ENCODE peak calls at places on chromosomes 13 and 19, in seven cellular contexts. V is CD8-positive, alpha-beta T cell; M is WTC11; R is foreskin keratinocyte; H is cardiac muscle cell; Y is fibroblast of pulmonary artery; E is keratinocyte. Q is an unnamed sample.

GRCh38 chr19:39936622-39937021 is 2.2 kb upstream of the FCGBP start:
- DNase-seq in V (no peak), M (no peak), R (no peak), H (no peak), Y (no peak), E (no peak), Q (no peak)

GRCh38 chr19:8208119-8208709 is 956 bp upstream of the CERS4 start:
- DNase-seq in V (no peak), M (peak), R (no peak), H (no peak), Y (no peak), E (no peak), Q (peak)

GRCh38 chr13:114199961-114200672 is 21.1 kb downstream of the CFAP97D2 start:
- DNase-seq in V (no peak), M (no peak), R (no peak), H (no peak), Y (no peak), E (no peak), Q (no peak)

GRCh38 chr19:45514376-45515051 is 7.2 kb downstream of the VASP start:
- DNase-seq in V (no peak), M (no peak), R (no peak), H (no peak), Y (no peak), E (no peak), Q (no peak)

GRCh38 chr13:109148243-109148642 is 518.8 kb downstream of the MYO16 start:
- DNase-seq in V (no peak), M (no peak), R (peak), H (no peak), Y (peak), E (no peak), Q (no peak)

GRCh38 chr13:20264271-20265018 is 32.3 kb upstream of the GJB6 start:
- DNase-seq in V (no peak), M (no peak), R (no peak), H (no peak), Y (no peak), E (no peak), Q (no peak)

GRCh38 chr19:57171551-57172081 is 4.3 kb upstream of the DUXA start:
- DNase-seq in V (no peak), M (peak), R (peak), H (peak), Y (peak), E (no peak), Q (peak)

GRCh38 chr19:2540646-2541454 is 64.9 kb downstream of the GADD45B start:
- DNase-seq in V (no peak), M (peak), R (peak), H (peak), Y (peak), E (peak), Q (peak)

GRCh38 chr13:67230774-67231480 is 791 bp upstream of the PCDH9 start:
- DNase-seq in V (no peak), M (peak), R (peak), H (peak), Y (peak), E (no peak), Q (peak)

GRCh38 chr19:22609630-22610029 is 24.5 kb upstream of the ZNF492 start:
- DNase-seq in V (no peak), M (no peak), R (no peak), H (no peak), Y (no peak), E (no peak), Q (no peak)

GRCh38 chr13:47598340-47598911 is 402.6 kb downstream of the SUCLA2 start:
- DNase-seq in V (no peak), M (no peak), R (no peak), H (no peak), Y (peak), E (no peak), Q (no peak)

GRCh38 chr13:96730676-96731075 is 263.6 kb downstream of the OXGR1 start:
- DNase-seq in V (no peak), M (no peak), R (peak), H (no peak), Y (peak), E (no peak), Q (no peak)

GRCh38 chr13:61824168-61824567 is 408.5 kb upstream of the PCDH20 start:
- DNase-seq in V (no peak), M (no peak), R (no peak), H (no peak), Y (no peak), E (no peak), Q (no peak)

GRCh38 chr19:43618921-43619261 is 538 bp downstream of the ZNF428 start:
- DNase-seq in V (peak), M (no peak), R (no peak), H (no peak), Y (peak), E (no peak), Q (no peak)

GRCh38 chr13:78241278-78241919 is 322.8 kb upstream of the EDNRB start:
- DNase-seq in V (no peak), M (peak), R (peak), H (peak), Y (peak), E (no peak), Q (peak)

GRCh38 chr19:40754611-40755247 is 3.7 kb downstream of the SNRPA start:
- DNase-seq in V (no peak), M (no peak), R (no peak), H (no peak), Y (no peak), E (no peak), Q (no peak)

GRCh38 chr19:29088761-29089160 is 124.2 kb downstream of the UQCRFS1 start:
- DNase-seq in V (no peak), M (no peak), R (no peak), H (no peak), Y (no peak), E (no peak), Q (no peak)

GRCh38 chr13:74070065-74070464 is 64.1 kb downstream of the KLF12 start:
- DNase-seq in V (peak), M (no peak), R (no peak), H (no peak), Y (no peak), E (no peak), Q (no peak)

GRCh38 chr19:41156207-41156606 is 36.8 kb upstream of the CYP2S1 start:
- DNase-seq in V (no peak), M (no peak), R (no peak), H (no peak), Y (no peak), E (no peak), Q (no peak)

GRCh38 chr13:32403108-32403507 is 24.8 kb downstream of the N4BP2L1 start:
- DNase-seq in V (no peak), M (no peak), R (no peak), H (no peak), Y (no peak), E (no peak), Q (no peak)

GRCh38 chr19:23366437-23366836 is 28.8 kb downstream of the ZNF91 start:
- DNase-seq in V (no peak), M (no peak), R (no peak), H (no peak), Y (no peak), E (no peak), Q (no peak)

GRCh38 chr13:100666124-100666523 is 8.5 kb downstream of the TMTC4 start:
- DNase-seq in V (no peak), M (no peak), R (no peak), H (no peak), Y (peak), E (no peak), Q (no peak)

GRCh38 chr19:10091892-10092641 is 6.0 kb downstream of the SHFL start:
- DNase-seq in V (no peak), M (no peak), R (no peak), H (no peak), Y (no peak), E (no peak), Q (no peak)

GRCh38 chr19:11338569-11339253 is 746 bp downstream of the RAB3D start:
- DNase-seq in V (no peak), M (no peak), R (no peak), H (no peak), Y (no peak), E (no peak), Q (no peak)

GRCh38 chr19:7847664-7848063 is 17.6 kb downstream of the EVI5L start:
- DNase-seq in V (no peak), M (no peak), R (no peak), H (no peak), Y (no peak), E (no peak), Q (no peak)

GRCh38 chr19:19106061-19106551 is 32.2 kb downstream of the TMEM161A start:
- DNase-seq in V (no peak), M (peak), R (no peak), H (peak), Y (peak), E (no peak), Q (peak)

GRCh38 chr19:6228523-6229215 is 51.1 kb downstream of the MLLT1 start:
- DNase-seq in V (no peak), M (no peak), R (no peak), H (no peak), Y (no peak), E (no peak), Q (no peak)

GRCh38 chr13:63691474-63691873 is 2275.8 kb upstream of the PCDH20 start:
- DNase-seq in V (no peak), M (no peak), R (no peak), H (no peak), Y (no peak), E (no peak), Q (no peak)

GRCh38 chr19:19662866-19663291 is 597 bp downstream of the ATP13A1 start:
- DNase-seq in V (no peak), M (no peak), R (peak), H (no peak), Y (no peak), E (no peak), Q (no peak)

GRCh38 chr19:23241433-23241832 is 8.8 kb downstream of the ZNF724 start:
- DNase-seq in V (no peak), M (no peak), R (peak), H (no peak), Y (no peak), E (no peak), Q (no peak)

GRCh38 chr13:39875583-39875982 is 220.1 kb downstream of the COG6 start:
- DNase-seq in V (no peak), M (no peak), R (no peak), H (no peak), Y (peak), E (no peak), Q (no peak)

GRCh38 chr13:87810391-87810801 is 139.2 kb downstream of the SLITRK5 start:
- DNase-seq in V (no peak), M (peak), R (peak), H (peak), Y (no peak), E (no peak), Q (peak)

GRCh38 chr13:51913421-51914136 is 51.8 kb downstream of the CCDC70 start:
- DNase-seq in V (no peak), M (peak), R (no peak), H (peak), Y (no peak), E (no peak), Q (no peak)

GRCh38 chr19:58547323-58548312 is 3.8 kb downstream of the TRIM28 start:
- DNase-seq in V (no peak), M (no peak), R (no peak), H (no peak), Y (no peak), E (no peak), Q (no peak)

GRCh38 chr19:47020992-47021496 is 1.4 kb downstream of the NPAS1 start:
- DNase-seq in V (no peak), M (peak), R (no peak), H (no peak), Y (peak), E (no peak), Q (peak)

GRCh38 chr19:41641879-41642485 is 15.1 kb upstream of the CEACAM4 start:
- DNase-seq in V (peak), M (peak), R (peak), H (peak), Y (peak), E (no peak), Q (peak)

GRCh38 chr13:70183041-70183440 is 74.8 kb upstream of the KLHL1 start:
- DNase-seq in V (no peak), M (no peak), R (peak), H (no peak), Y (no peak), E (no peak), Q (no peak)

GRCh38 chr13:39032150-39032549 is 5.7 kb downstream of the PROSER1 start:
- DNase-seq in V (no peak), M (no peak), R (no peak), H (no peak), Y (no peak), E (no peak), Q (no peak)

GRCh38 chr19:52748336-52748950 is 13.6 kb upstream of the ZNF611 start:
- DNase-seq in V (no peak), M (no peak), R (no peak), H (peak), Y (peak), E (no peak), Q (no peak)

GRCh38 chr19:17021793-17022590 is 4.6 kb downstream of the CPAMD8 start:
- DNase-seq in V (no peak), M (no peak), R (peak), H (no peak), Y (peak), E (no peak), Q (no peak)

GRCh38 chr13:98523455-98524102 is 53.3 kb downstream of the STK24 start:
- DNase-seq in V (no peak), M (no peak), R (no peak), H (no peak), Y (no peak), E (no peak), Q (no peak)
- TF ChIP-seq CTCF in V (no peak), M (no peak), R (no peak), H (no peak), Y (no peak), E (no peak), Q (no peak)

GRCh38 chr19:28012361-28012760 is 1200.6 kb downstream of the UQCRFS1 start:
- DNase-seq in V (no peak), M (peak), R (no peak), H (peak), Y (no peak), E (no peak), Q (no peak)
- TF ChIP-seq CTCF in V (no peak), M (peak), R (no peak), H (no peak), Y (no peak), E (no peak), Q (peak)

GRCh38 chr13:44221657-44222056 is 152.0 kb upstream of the SERP2 start:
- DNase-seq in V (no peak), M (no peak), R (no peak), H (no peak), Y (no peak), E (no peak), Q (no peak)

GRCh38 chr13:44223785-44224432 is 149.7 kb upstream of the SERP2 start:
- DNase-seq in V (no peak), M (no peak), R (no peak), H (no peak), Y (no peak), E (no peak), Q (no peak)

GRCh38 chr13:44220948-44221347 is 152.7 kb upstream of the SERP2 start:
- DNase-seq in V (no peak), M (no peak), R (no peak), H (no peak), Y (no peak), E (no peak), Q (no peak)

GRCh38 chr13:44219808-44220544 is 153.6 kb upstream of the SERP2 start:
- DNase-seq in V (no peak), M (no peak), R (peak), H (no peak), Y (peak), E (no peak), Q (no peak)

GRCh38 chr13:44224433-44225149 is 149.0 kb upstream of the SERP2 start:
- DNase-seq in V (no peak), M (no peak), R (no peak), H (no peak), Y (peak), E (no peak), Q (no peak)
- TF ChIP-seq CTCF in V (no peak), M (no peak), R (no peak), H (no peak), Y (no peak), E (no peak), Q (no peak)

DNA sequence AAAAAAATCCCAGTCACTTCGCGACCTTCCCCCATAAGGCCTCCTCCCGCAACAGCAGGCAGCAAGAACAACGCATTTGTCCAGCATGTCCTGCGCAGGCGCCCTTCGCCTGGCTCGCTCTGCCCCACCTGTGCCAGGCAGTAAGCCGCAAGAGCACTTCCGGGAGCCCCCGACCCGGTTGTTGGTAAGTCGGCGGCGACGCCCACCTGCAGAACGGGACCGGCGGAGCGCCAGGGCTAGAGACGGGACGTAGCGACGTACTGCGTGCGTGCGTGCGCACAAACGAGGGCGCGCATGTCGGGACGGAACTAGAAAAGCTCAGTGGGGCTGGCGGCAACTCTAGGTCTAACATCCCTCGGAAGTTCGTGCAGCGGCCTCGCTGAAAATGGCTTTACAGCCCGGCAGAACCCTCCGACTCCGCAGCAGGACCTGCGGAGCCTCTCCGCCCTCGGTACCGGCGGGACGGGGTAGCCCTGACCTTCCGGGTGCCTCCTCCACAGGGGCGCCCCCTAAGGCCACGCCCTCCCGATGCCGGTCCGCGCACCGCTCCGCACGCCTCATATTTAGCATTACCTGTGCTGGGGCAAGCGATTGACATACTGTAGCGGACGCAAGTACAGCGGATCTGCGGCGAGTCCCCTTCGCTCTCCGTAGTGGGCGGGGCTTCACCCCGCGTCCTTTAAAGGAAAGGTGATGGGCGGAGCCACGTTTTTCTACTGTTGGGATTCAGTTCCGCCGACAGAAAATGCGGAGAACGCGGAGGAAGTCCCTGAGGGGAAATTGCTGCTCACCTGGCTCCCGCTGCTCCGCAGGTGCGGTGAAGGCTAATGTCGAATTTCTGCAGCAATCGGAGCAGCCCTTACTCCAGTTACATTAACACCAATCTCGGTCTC is at the start of gene MTIF3:
- DNase-seq in V (peak), M (peak), R (peak), H (peak), Y (peak), E (peak), Q (peak)
- TF ChIP-seq CTCF in V (no peak), M (no peak), R (no peak), H (no peak), Y (no peak), E (no peak), Q (no peak)

DNA sequence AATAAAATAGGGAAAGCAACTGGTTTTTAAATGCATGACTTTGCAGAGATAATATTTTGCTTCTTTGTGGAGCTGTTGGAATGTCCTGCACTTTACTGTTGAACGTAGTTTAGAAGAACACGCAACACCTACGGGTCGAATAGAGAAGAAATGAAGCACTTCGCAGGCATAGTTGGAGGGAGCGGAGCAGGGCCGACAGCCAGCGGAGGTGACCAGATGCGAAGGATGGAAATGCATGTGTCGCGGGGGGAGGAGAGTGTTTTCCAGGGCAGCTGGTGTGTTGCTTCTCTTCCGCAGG is 846 bp downstream of the CEBPG start:
- DNase-seq in V (no peak), M (no peak), R (no peak), H (peak), Y (no peak), E (no peak), Q (no peak)
- TF ChIP-seq CTCF in V (no peak), M (no peak), R (no peak), H (no peak), Y (no peak), E (no peak), Q (no peak)

GRCh38 chr19:31277516-31277915 is 71.7 kb downstream of the TSHZ3 start:
- DNase-seq in V (no peak), M (no peak), R (no peak), H (no peak), Y (no peak), E (no peak), Q (no peak)
- TF ChIP-seq CTCF in V (no peak), M (no peak), R (no peak), H (no peak), Y (no peak), E (no peak), Q (no peak)

GRCh38 chr13:110801044-110801443 is 87.5 kb downstream of the ING1 start:
- DNase-seq in V (no peak), M (no peak), R (no peak), H (no peak), Y (no peak), E (no peak), Q (no peak)
- TF ChIP-seq CTCF in V (no peak), M (no peak), R (no peak), H (no peak), Y (no peak), E (no peak), Q (no peak)

GRCh38 chr13:49543656-49544055 is 41.7 kb downstream of the RCBTB1 start:
- DNase-seq in V (no peak), M (no peak), R (no peak), H (no peak), Y (no peak), E (no peak), Q (no peak)

GRCh38 chr13:49545661-49546060 is 39.7 kb downstream of the RCBTB1 start:
- DNase-seq in V (no peak), M (no peak), R (no peak), H (no peak), Y (no peak), E (no peak), Q (no peak)

GRCh38 chr13:49551245-49551644 is 34.1 kb downstream of the RCBTB1 start:
- DNase-seq in V (no peak), M (no peak), R (no peak), H (no peak), Y (no peak), E (no peak), Q (no peak)

GRCh38 chr13:49549289-49549688 is 36.1 kb downstream of the RCBTB1 start:
- DNase-seq in V (no peak), M (peak), R (no peak), H (no peak), Y (no peak), E (no peak), Q (no peak)

DNA sequence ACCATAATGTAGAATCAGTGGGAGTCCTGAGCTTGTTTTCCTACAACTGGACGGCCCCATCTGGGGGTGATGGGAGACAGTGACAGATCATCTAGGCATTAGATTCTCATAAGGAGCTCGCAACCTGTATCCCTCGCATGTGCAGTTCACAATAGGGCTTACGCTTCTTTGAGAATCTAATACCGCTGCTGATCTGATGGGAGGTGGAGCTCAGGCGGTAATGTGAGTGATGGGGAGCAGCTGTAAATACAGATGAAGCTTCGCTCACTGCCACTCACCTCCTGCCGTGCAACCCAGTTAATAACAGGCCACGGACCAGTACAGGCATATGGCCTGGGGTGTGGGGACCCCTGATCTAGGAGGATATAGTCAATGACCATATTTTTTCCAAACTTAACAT is 38.8 kb downstream of the RCBTB1 start:
- DNase-seq in V (no peak), M (no peak), R (no peak), H (no peak), Y (no peak), E (no peak), Q (no peak)
- TF ChIP-seq CTCF in V (no peak), M (no peak), R (no peak), H (no peak), Y (no peak), E (no peak), Q (no peak)

GRCh38 chr13:60134376-60134775 is 29.4 kb downstream of the DIAPH3 start:
- DNase-seq in V (no peak), M (peak), R (no peak), H (peak), Y (peak), E (no peak), Q (no peak)
- TF ChIP-seq CTCF in V (no peak), M (no peak), R (peak), H (peak), Y (peak), E (peak), Q (no peak)

GRCh38 chr19:56080669-56081401 is 40.3 kb downstream of the ZNF787 start:
- DNase-seq in V (peak), M (peak), R (peak), H (peak), Y (peak), E (no peak), Q (peak)
- TF ChIP-seq CTCF in V (no peak), M (peak), R (peak), H (peak), Y (peak), E (peak), Q (peak)

Q was measured in nephron progenitor cell.